ENCODE peak calls at places on chromosomes 3 and 15, in five cellular contexts. A is cardiac muscle cell, P is foreskin fibroblast, Q is thoracic aorta, R is heart right ventricle. O is an unnamed sample.

GRCh38 chr3:157354722-157355121 is 81.9 kb upstream of the PTX3 start:
- DNase-seq in Q (no peak), A (peak; percentile 56), P (peak; percentile 66), R (no peak), O (no peak)

GRCh38 chr3:425094-425493 is 228.5 kb downstream of the CHL1 start:
- DNase-seq in R (no peak), Q (no peak), P (no peak), A (no peak), O (no peak)

GRCh38 chr3:35664460-35664919 is 25.2 kb downstream of the ARPP21 start:
- DNase-seq in P (peak; percentile 50), R (peak; percentile 60), A (peak; percentile 72), Q (no peak), O (peak; percentile 31)

GRCh38 chr3:124741027-124741426 is 10.8 kb downstream of the UMPS start:
- DNase-seq in A (no peak), Q (no peak), P (peak; percentile 36), R (no peak), O (no peak)

GRCh38 chr15:48406911-48407310 is 75.7 kb downstream of the DUT start:
- DNase-seq in R (no peak), Q (no peak), P (no peak), A (no peak), O (no peak)

GRCh38 chr15:62306851-62307504 is 141.9 kb upstream of the C2CD4B start:
- DNase-seq in Q (no peak), R (peak; percentile 58), P (peak; percentile 79), A (peak; percentile 87), O (peak; percentile 64)

GRCh38 chr3:71064288-71064975 is 519.1 kb downstream of the FOXP1 start:
- DNase-seq in A (peak; percentile 78), Q (no peak), P (peak; percentile 73), R (peak; percentile 50), O (peak; percentile 57)

GRCh38 chr3:55285156-55285555 is 201.9 kb downstream of the WNT5A start:
- DNase-seq in P (peak; percentile 60), A (no peak), R (no peak), Q (no peak), O (no peak)

GRCh38 chr3:26198609-26199008 is 408.7 kb downstream of the OXSM start:
- DNase-seq in A (no peak), Q (no peak), P (no peak), R (no peak), O (no peak)

GRCh38 chr3:65246561-65246960 is 558.8 kb upstream of the ADAMTS9 start:
- DNase-seq in Q (no peak), R (no peak), P (no peak), A (no peak), O (no peak)

GRCh38 chr3:21464745-21465144 is 286.3 kb downstream of the ZNF385D start:
- DNase-seq in P (no peak), A (no peak), Q (no peak), R (no peak), O (no peak)

GRCh38 chr3:49924683-49925082 is 4.9 kb downstream of the MON1A start:
- DNase-seq in R (no peak), P (peak; percentile 88), A (no peak), Q (no peak), O (no peak)

GRCh38 chr3:147421184-147421912 is 12.2 kb downstream of the ZIC1 start:
- DNase-seq in P (no peak), R (no peak), Q (no peak), A (peak; percentile 37), O (no peak)

GRCh38 chr3:153051427-153052095 is 110.5 kb upstream of the RAP2B start:
- DNase-seq in A (no peak), R (no peak), Q (no peak), P (peak; percentile 77), O (no peak)

GRCh38 chr3:107561980-107562379 is 39.2 kb downstream of the BBX start:
- DNase-seq in P (peak; percentile 57), A (no peak), Q (no peak), R (no peak), O (no peak)

GRCh38 chr3:32392530-32393302 is 1.1 kb downstream of the CMTM7 start:
- DNase-seq in Q (peak; percentile 37), P (peak; percentile 91), R (peak; percentile 59), A (no peak), O (peak; percentile 54)

GRCh38 chr3:187017511-187018230 is 87.3 kb downstream of the ST6GAL1 start:
- DNase-seq in Q (no peak), R (no peak), P (no peak), A (no peak), O (no peak)

GRCh38 chr3:11059090-11059798 is 66.7 kb downstream of the SLC6A1 start:
- DNase-seq in R (peak; percentile 67), P (peak; percentile 65), Q (peak; percentile 23), A (peak; percentile 79), O (no peak)

GRCh38 chr3:66494964-66495581 is 5.7 kb downstream of the LRIG1 start:
- DNase-seq in A (no peak), Q (no peak), R (no peak), P (no peak), O (no peak)

GRCh38 chr3:22922317-22922716 is 280.8 kb upstream of the UBE2E2 start:
- DNase-seq in P (no peak), A (no peak), Q (no peak), R (no peak), O (no peak)

GRCh38 chr3:152269423-152270144 is 855 bp downstream of the MBNL1 start:
- DNase-seq in R (peak; percentile 65), Q (peak; percentile 57), P (peak; percentile 94), A (peak; percentile 60), O (peak; percentile 28)

GRCh38 chr3:131361464-131362421 is 19.8 kb upstream of the NUDT16 start:
- DNase-seq in P (peak; percentile 56), Q (peak; percentile 33), A (peak; percentile 72), R (peak; percentile 80), O (peak; percentile 96)

GRCh38 chr3:51391566-51392300 is 648 bp downstream of the RBM15B start:
- DNase-seq in R (no peak), P (peak; percentile 60), Q (no peak), A (peak; percentile 46), O (peak; percentile 34)

GRCh38 chr3:143464850-143465249 is 345.3 kb downstream of the CHST2 start:
- DNase-seq in P (peak; percentile 69), A (no peak), Q (no peak), R (no peak), O (no peak)

GRCh38 chr3:150022406-150023238 is 51.9 kb upstream of the PFN2 start:
- DNase-seq in Q (no peak), A (no peak), R (no peak), P (no peak), O (no peak)

DNA sequence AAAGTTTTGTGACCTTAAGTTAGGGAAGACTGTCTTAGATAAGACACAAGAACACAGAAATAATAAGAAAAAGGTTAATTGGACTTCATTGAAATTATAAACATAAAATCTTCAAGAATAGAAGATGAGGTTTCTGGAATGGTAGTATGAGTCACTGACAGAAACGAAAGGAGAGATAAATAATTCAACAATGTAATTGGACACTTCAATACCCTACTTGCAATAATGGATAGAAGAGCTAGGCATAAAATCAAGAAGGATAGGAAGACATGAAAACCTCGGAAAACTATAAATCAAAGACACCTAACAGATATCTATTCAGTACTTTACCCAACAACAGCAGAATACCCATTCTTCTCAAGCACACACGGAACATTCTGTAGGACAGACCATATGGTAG is 15.9 kb upstream of the MFSD1 start:
- DNase-seq in A (no peak), R (no peak), Q (no peak), P (no peak), O (no peak)
- H3K4me3 ChIP-seq in A (no peak overlapping the region), R (no peak overlapping the region), Q (no peak overlapping the region), P (no peak overlapping the region), O (no peak overlapping the region)

GRCh38 chr3:177381070-177381469 is 183.8 kb upstream of the TBL1XR1 start:
- DNase-seq in P (no peak), R (no peak), Q (no peak), A (no peak), O (no peak)

GRCh38 chr3:177379045-177379444 is 181.8 kb upstream of the TBL1XR1 start:
- DNase-seq in R (no peak), A (no peak), Q (no peak), P (no peak), O (no peak)

GRCh38 chr3:177374323-177374722 is 177.0 kb upstream of the TBL1XR1 start:
- DNase-seq in R (no peak), P (no peak), Q (no peak), A (no peak), O (no peak)

GRCh38 chr3:177377166-177377565 is 179.9 kb upstream of the TBL1XR1 start:
- DNase-seq in R (no peak), Q (no peak), P (no peak), A (no peak), O (peak; percentile 43)

DNA sequence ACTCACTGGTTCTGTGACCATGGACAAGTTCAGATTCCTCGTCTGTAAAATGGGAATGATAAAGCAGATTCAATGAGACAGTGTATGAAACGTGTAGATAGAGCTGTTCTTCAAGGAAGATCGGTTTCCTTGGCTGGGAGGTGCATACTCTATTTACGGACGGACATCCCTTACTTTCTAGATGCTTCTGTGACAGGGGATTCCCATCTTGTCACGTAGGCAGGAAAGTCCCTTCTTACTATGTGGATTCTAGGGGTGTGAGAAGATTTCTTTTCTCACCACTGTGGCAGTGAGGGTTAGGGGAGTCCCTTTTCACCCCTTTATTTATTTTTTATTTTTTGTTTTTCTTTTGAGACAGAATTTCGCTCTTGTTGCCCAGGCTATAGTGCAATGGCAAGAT is 180.9 kb upstream of the TBL1XR1 start:
- DNase-seq in Q (no peak), P (no peak), R (no peak), A (no peak), O (no peak)
- H3K4me3 ChIP-seq in Q (no peak overlapping the region), P (no peak overlapping the region), R (no peak overlapping the region), A (no peak overlapping the region), O (no peak overlapping the region)

DNA sequence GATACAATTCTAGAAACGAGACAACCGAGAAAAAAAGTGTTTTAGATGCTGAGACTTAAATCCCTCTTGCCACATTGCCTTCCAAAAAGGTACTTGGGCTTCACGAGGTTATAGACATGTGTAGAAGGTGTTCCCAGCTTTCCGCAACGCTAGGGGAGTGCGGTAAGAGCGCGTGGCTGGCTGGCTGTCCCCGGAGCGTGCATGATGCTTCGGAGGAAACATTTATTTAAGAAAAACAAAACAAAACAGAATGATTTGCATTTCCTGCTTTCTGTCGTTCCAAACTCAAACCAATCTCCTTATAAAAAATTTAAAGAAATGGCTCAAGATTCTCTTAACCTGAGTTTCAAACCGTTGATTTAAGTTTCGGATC is 841 bp downstream of the SLC6A20 start:
- DNase-seq in Q (no peak), P (peak; percentile 26), R (no peak), A (peak; percentile 28), O (no peak)
- H3K4me3 ChIP-seq in Q (peak overlapping the region; percentile 65), P (no peak overlapping the region), R (peak overlapping the region; percentile 56), A (no peak overlapping the region), O (peak overlapping the region; percentile 56)

GRCh38 chr15:66389859-66390382 is 3.2 kb downstream of the MAP2K1 start:
- DNase-seq in A (no peak), Q (no peak), P (peak; percentile 57), R (no peak), O (no peak)
- H3K4me3 ChIP-seq in A (no peak overlapping the region), Q (no peak overlapping the region), P (no peak overlapping the region), R (no peak overlapping the region), O (no peak overlapping the region)

GRCh38 chr15:43776718-43777292 is at the start of gene ELL3:
- DNase-seq in A (peak; percentile 67), Q (no peak), P (peak; percentile 87), R (peak; percentile 67), O (peak; percentile 84)

GRCh38 chr15:43776101-43776717 is 557 bp downstream of the ELL3 start:
- DNase-seq in Q (no peak), P (peak; percentile 8), R (no peak), A (peak; percentile 19), O (peak; percentile 45)

GRCh38 chr15:43777293-43777819 is 590 bp upstream of the ELL3 start:
- DNase-seq in R (peak; percentile 69), A (peak; percentile 75), P (peak; percentile 88), Q (no peak), O (peak; percentile 82)

GRCh38 chr15:43774062-43774461 is 2.7 kb downstream of the ELL3 start:
- DNase-seq in R (no peak), Q (no peak), A (no peak), P (peak; percentile 11), O (no peak)

GRCh38 chr15:43775411-43775965 is 1.3 kb downstream of the ELL3 start:
- DNase-seq in R (no peak), Q (no peak), A (peak; percentile 51), P (peak; percentile 64), O (peak; percentile 67)
- H3K4me3 ChIP-seq in R (no peak overlapping the region), Q (no peak overlapping the region), A (no peak overlapping the region), P (peak overlapping the region; percentile 80), O (no peak overlapping the region)

O was measured in stomach.